ENCODE peak calls at places on chromosomes 4 and X, in four cellular contexts. B is GM12878, W is K562, P is H1. N is an unnamed sample.

GRCh38 chr4:27121830-27122229 is 261.2 kb downstream of the STIM2 start:
- DNase-seq in B (no peak), W (no peak), P (no peak), N (no peak)

GRCh38 chr4:170674176-170674575 is 584.4 kb upstream of the AADAT start:
- DNase-seq in B (no peak), W (no peak), P (no peak), N (no peak)

GRCh38 chrX:131987252-131987651 is 35.9 kb upstream of the STK26 start:
- DNase-seq in B (peak; percentile 73), W (no peak), P (no peak), N (no peak)

GRCh38 chr4:97761760-97762512 is 381.3 kb downstream of the STPG2 start:
- DNase-seq in B (no peak), W (no peak), P (no peak), N (no peak)

GRCh38 chr4:76952071-76952470 is 2.5 kb downstream of the SEPTIN11 start:
- DNase-seq in B (no peak), W (no peak), P (no peak), N (no peak)

GRCh38 chr4:87465739-87466366 is 43.5 kb downstream of the NUDT9 start:
- DNase-seq in B (peak; percentile 9), W (peak; percentile 18), P (no peak), N (peak; percentile 38)

GRCh38 chr4:21688596-21689265 is 259.8 kb downstream of the KCNIP4 start:
- DNase-seq in B (no peak), W (no peak), P (no peak), N (no peak)

GRCh38 chrX:155645180-155645579 is 32.4 kb upstream of the TMLHE start:
- DNase-seq in B (no peak), W (no peak), P (no peak), N (no peak)

GRCh38 chr4:44791842-44792241 is 65.5 kb upstream of the GNPDA2 start:
- DNase-seq in B (no peak), W (no peak), P (no peak), N (no peak)

GRCh38 chr4:4443821-4444220 is 56.9 kb downstream of the NSG1 start:
- DNase-seq in B (no peak), W (peak; percentile 52), P (no peak), N (no peak)

GRCh38 chr4:20625460-20625859 is 74.8 kb upstream of the PACRGL start:
- DNase-seq in B (no peak), W (no peak), P (no peak), N (no peak)

GRCh38 chrX:51874123-51874522 is 19.3 kb upstream of the MAGED1 start:
- DNase-seq in B (no peak), W (no peak), P (no peak), N (no peak)

GRCh38 chr4:1400191-1400805 is 5.9 kb downstream of the NKX1-1 start:
- DNase-seq in B (no peak), W (no peak), P (no peak), N (no peak)

GRCh38 chr4:137960371-137961050 is 281.6 kb downstream of the SLC7A11 start:
- DNase-seq in B (no peak), W (no peak), P (no peak), N (no peak)

GRCh38 chr4:77152421-77152820 is 4.6 kb upstream of the CCNG2 start:
- DNase-seq in B (no peak), W (no peak), P (no peak), N (no peak)

GRCh38 chr4:182825786-182826185 is 91.4 kb downstream of the DCTD start:
- DNase-seq in B (no peak), W (no peak), P (no peak), N (no peak)

GRCh38 chrX:140712413-140713173 is 3.0 kb downstream of the LINC00632 start:
- DNase-seq in B (no peak), W (no peak), P (peak; percentile 44), N (no peak)

GRCh38 chrX:3518870-3519269 is 172.4 kb upstream of the MXRA5 start:
- DNase-seq in B (no peak), W (no peak), P (no peak), N (peak; percentile 63)

GRCh38 chr4:112910109-112910736 is 139.2 kb upstream of the ANK2 start:
- DNase-seq in B (no peak), W (no peak), P (no peak), N (no peak)

GRCh38 chrX:116204947-116205346 is 34.4 kb downstream of the AGTR2 start:
- DNase-seq in B (no peak), W (peak; percentile 8), P (no peak), N (peak; percentile 7)

GRCh38 chr4:84849051-84849640 is 117.3 kb downstream of the WDFY3 start:
- DNase-seq in B (no peak), W (no peak), P (no peak), N (no peak)

GRCh38 chr4:186728631-186729271 is 5.1 kb upstream of the FAT1 start:
- DNase-seq in B (no peak), W (no peak), P (no peak), N (peak; percentile 94)

GRCh38 chrX:53716328-53717088 is 30.0 kb upstream of the HUWE1 start:
- DNase-seq in B (peak; percentile 87), W (no peak), P (no peak), N (no peak)

GRCh38 chr4:55272576-55272975 is 73.5 kb upstream of the SRD5A3 start:
- DNase-seq in B (no peak), W (no peak), P (no peak), N (no peak)

GRCh38 chr4:8221476-8221875 is 22.4 kb downstream of the SH3TC1 start:
- DNase-seq in B (peak; percentile 46), W (no peak), P (no peak), N (no peak)

GRCh38 chrX:132614297-132614696 is 125.5 kb upstream of the MBNL3 start:
- DNase-seq in B (no peak), W (no peak), P (no peak), N (no peak)

GRCh38 chrX:42108140-42108503 is 184.8 kb upstream of the CASK start:
- DNase-seq in B (no peak), W (no peak), P (no peak), N (no peak)

GRCh38 chrX:22073928-22074327 is 41.8 kb downstream of the PHEX start:
- DNase-seq in B (no peak), W (no peak), P (no peak), N (no peak)

GRCh38 chrX:136273986-136274385 is 22.8 kb upstream of the MAP7D3 start:
- DNase-seq in B (no peak), W (no peak), P (no peak), N (no peak)

GRCh38 chr4:151657896-151658295 is 102.9 kb downstream of the GATB start:
- DNase-seq in B (no peak), W (no peak), P (no peak), N (no peak)
- TF ChIP-seq EGR1 in B (no peak), W (no peak), P (no peak), N (no peak)

DNA sequence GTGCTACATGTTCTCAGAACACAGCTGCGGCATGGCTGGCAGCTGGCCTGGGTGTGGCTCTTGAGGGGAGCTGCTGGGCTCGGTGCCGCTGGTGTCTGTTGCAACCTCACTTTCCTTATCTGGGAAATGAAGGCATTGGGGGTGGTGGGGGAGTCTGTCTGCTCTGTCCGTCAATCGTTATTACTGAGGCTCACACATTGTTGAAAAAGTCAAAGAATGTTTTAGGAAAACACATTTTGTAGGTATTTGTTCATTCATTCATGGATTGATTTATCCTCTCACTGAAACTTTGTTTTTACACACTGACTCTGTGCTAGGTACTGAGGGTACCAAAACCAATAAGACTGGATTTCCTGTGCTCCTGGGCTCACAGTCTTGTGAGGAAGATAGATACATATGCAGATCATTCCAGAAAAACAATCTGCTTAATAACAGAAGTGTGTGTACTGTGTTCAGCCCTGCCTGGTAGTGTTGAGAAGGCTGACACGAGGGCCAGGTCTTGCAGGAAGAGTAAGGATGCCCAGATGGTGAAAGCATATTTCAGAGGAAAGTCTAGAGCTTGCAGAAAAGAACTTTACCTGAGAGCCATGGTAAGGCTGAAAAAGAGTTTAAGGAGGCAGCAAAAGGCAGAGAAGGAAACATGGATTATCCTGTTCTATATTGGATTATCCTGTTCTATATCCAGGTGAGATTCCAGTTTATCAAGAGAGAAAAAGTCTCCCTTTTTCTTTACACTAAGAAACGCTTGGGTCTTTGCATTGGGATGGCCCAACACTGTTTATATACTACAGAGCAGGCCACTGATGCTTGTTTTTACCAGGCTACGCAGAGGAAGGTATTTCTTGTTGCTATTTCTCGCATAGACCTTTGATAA is 217.8 kb downstream of the PTTG2 start:
- DNase-seq in B (no peak), W (peak; percentile 21), P (no peak), N (no peak)
- TF ChIP-seq EGR1 in B (no peak), W (peak; percentile 60), P (no peak), N (no peak)

DNA sequence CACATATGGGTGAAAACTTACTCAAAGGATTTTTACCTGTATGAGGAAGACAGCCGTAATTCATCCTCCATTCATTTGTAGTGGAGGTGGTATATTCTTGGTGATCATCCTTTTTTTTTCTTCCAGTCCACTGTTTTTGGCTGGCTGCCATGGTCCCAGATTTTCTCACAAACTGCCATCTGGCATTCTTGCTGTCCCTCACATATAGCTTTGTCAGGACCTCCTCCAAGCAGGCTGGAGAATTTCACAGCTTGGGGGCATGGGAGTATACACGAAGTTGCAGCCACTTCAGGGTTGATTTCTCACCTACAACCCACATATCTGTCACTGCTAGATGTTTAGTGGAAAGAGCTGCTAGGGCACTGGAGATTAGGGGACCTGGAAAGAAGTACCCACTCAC is 401.0 kb downstream of the IL1RAPL1 start:
- DNase-seq in B (no peak), W (no peak), P (no peak), N (no peak)
- TF ChIP-seq EGR1 in B (no peak), W (no peak), P (no peak), N (no peak)

DNA sequence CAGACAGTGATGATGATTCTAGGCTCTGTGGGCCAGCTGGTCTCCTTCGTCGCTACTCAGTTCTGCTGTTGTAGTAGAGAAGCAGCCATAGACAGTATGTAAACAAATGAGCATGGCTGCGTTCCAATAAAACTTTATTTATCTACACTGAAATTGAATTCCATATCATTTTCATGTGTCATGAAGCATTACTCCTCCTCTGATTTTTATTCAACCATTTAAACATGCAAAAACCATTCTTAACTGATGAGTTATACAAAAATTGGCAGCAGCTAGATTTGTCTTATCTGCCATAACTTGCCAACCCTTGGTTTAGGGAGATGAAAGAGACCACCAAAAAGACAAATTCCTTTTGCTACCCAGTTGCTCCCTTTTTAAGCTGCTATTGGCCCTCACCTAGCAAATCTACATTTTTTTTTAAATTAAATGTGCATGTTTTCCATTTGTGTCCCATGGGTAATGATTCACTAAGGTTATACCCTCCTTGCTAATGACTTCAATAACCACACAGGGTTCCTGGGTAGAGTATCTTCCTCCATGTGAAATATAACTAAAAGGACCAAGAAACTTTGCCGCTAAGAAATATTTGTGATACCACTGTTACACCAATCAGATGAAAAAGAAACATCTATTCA is 309.8 kb downstream of the DHX15 start:
- DNase-seq in B (no peak), W (no peak), P (no peak), N (no peak)
- TF ChIP-seq EGR1 in B (no peak), W (no peak), P (no peak), N (no peak)

DNA sequence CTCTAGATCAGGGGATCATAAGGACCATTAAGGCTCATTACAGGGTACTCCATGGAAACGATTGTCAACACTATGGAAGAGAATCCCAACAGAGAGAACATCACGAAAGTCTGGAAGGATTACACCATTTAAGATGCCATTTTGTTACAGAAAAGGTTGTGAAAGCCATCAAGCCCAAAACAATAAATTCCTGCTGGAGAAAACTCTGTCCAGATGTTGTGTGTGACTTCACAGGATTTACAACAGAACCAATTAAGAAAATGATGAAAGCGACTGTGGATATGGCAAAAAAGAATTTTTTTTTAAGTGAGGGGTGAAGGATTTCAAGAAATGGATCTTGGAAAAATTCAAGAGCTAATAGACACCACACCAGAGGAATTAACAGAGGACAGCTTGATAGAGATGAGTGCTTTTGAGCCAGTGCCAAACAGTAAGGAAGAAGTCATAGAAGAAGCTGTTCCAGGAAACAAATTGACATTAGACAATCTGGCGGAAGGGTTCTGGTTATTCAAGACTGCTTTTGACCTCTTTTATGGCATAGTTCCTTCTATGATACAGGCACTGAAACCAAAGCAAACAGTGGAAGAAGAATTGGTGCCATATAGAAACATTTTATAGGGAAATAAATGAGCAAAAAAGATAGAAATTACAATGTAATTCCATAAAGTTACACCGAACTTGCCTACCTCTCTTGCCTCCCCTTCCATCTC is 17.3 kb upstream of the LSM6 start:
- DNase-seq in B (no peak), W (no peak), P (no peak), N (no peak)
- TF ChIP-seq EGR1 in B (no peak), W (no peak), P (no peak), N (no peak)

N was measured in HCT116.